ENCODE peak calls at places on chromosomes 7 and 10, in five cellular contexts. U, K, H, L and P are unnamed samples.

GRCh38 chr7:131235489-131236317 is 92.0 kb upstream of the MKLN1 start:
- DNase-seq in H (peak), U (no peak), L (peak), K (peak), P (peak)

GRCh38 chr10:79231908-79232307 is 115.4 kb upstream of the PPIF start:
- DNase-seq in U (no peak), K (no peak), L (no peak), H (no peak), P (no peak)

GRCh38 chr7:157302314-157302711 is 34.5 kb upstream of the DNAJB6 start:
- DNase-seq in H (peak), L (peak), K (peak), U (peak), P (peak)

GRCh38 chr7:142790056-142790455 is 19.3 kb downstream of the PRSS2 start:
- DNase-seq in K (no peak), H (peak), U (no peak), L (no peak), P (no peak)

GRCh38 chr10:49230004-49230403 is 41.8 kb upstream of the TMEM273 start:
- DNase-seq in U (no peak), L (no peak), H (no peak), K (no peak), P (no peak)

GRCh38 chr10:48760983-48761382 is 76.3 kb downstream of the WDFY4 start:
- DNase-seq in L (no peak), U (no peak), H (no peak), K (no peak), P (no peak)

GRCh38 chr7:16484453-16485158 is 19.1 kb upstream of the SOSTDC1 start:
- DNase-seq in L (no peak), H (no peak), U (no peak), K (no peak), P (peak)

GRCh38 chr10:97713351-97713827 is at the start of gene MARVELD1:
- DNase-seq in L (no peak), K (peak), U (peak), H (no peak), P (peak)

GRCh38 chr7:143901360-143901709 is 641 bp downstream of the TCAF1 start:
- DNase-seq in H (no peak), L (no peak), U (no peak), K (no peak), P (no peak)

GRCh38 chr10:78859266-78859665 is 209.5 kb upstream of the ZMIZ1 start:
- DNase-seq in H (no peak), K (no peak), L (no peak), U (no peak), P (no peak)

GRCh38 chr7:138842111-138842510 is 44.1 kb upstream of the ATP6V0A4 start:
- DNase-seq in L (no peak), H (no peak), U (peak), K (no peak), P (no peak)

GRCh38 chr7:107687656-107688055 is 27.0 kb downstream of the SLC26A4 start:
- DNase-seq in L (no peak), U (no peak), K (no peak), H (no peak), P (no peak)

GRCh38 chr10:106435081-106435480 is 729.4 kb downstream of the SORCS1 start:
- DNase-seq in K (no peak), L (no peak), U (no peak), H (no peak), P (no peak)

GRCh38 chr7:75662579-75663301 is 76.0 kb downstream of the HIP1 start:
- DNase-seq in H (peak), L (no peak), K (no peak), U (no peak), P (no peak)

GRCh38 chr7:139771001-139771956 is 6.5 kb downstream of the HIPK2 start:
- DNase-seq in L (no peak), K (peak), H (no peak), U (no peak), P (no peak)

GRCh38 chr7:92872701-92873100 is 36.3 kb upstream of the CDK6 start:
- DNase-seq in K (no peak), H (no peak), L (no peak), U (no peak), P (peak)

GRCh38 chr10:26169466-26169865 is 47.1 kb upstream of the GAD2 start:
- DNase-seq in H (no peak), L (no peak), U (no peak), K (peak), P (no peak)

GRCh38 chr10:86798636-86799035 is 42.2 kb downstream of the BMPR1A start:
- DNase-seq in L (no peak), K (peak), U (no peak), H (peak), P (no peak)

GRCh38 chr10:62083868-62084267 is 182.4 kb downstream of the ARID5B start:
- DNase-seq in L (no peak), H (no peak), K (peak), U (no peak), P (peak)

GRCh38 chr7:94423865-94424264 is 29.2 kb downstream of the COL1A2 start:
- DNase-seq in L (no peak), U (no peak), K (no peak), H (no peak), P (no peak)

GRCh38 chr7:80147543-80148376 is 13.1 kb downstream of the GNAI1 start:
- DNase-seq in L (no peak), K (peak), U (no peak), H (no peak), P (no peak)

GRCh38 chr7:27611043-27611442 is 51.6 kb downstream of the HIBADH start:
- DNase-seq in L (no peak), K (no peak), H (no peak), U (no peak), P (no peak)

GRCh38 chr10:52212062-52212461 is 102.0 kb upstream of the DKK1 start:
- DNase-seq in L (no peak), H (no peak), U (no peak), K (no peak), P (peak)

GRCh38 chr7:77855371-77856083 is 57.0 kb downstream of the PHTF2 start:
- DNase-seq in H (no peak), L (no peak), K (peak), U (no peak), P (no peak)

GRCh38 chr10:103835121-103836045 is 20.0 kb downstream of the SH3PXD2A start:
- DNase-seq in K (no peak), H (no peak), U (no peak), L (no peak), P (no peak)

GRCh38 chr10:131402771-131403723 is 91.5 kb upstream of the TCERG1L start:
- DNase-seq in H (no peak), K (no peak), U (no peak), L (no peak), P (no peak)

GRCh38 chr10:11898372-11899066 is 75.4 kb downstream of the PROSER2 start:
- DNase-seq in U (peak), L (no peak), K (no peak), H (no peak), P (peak)

DNA sequence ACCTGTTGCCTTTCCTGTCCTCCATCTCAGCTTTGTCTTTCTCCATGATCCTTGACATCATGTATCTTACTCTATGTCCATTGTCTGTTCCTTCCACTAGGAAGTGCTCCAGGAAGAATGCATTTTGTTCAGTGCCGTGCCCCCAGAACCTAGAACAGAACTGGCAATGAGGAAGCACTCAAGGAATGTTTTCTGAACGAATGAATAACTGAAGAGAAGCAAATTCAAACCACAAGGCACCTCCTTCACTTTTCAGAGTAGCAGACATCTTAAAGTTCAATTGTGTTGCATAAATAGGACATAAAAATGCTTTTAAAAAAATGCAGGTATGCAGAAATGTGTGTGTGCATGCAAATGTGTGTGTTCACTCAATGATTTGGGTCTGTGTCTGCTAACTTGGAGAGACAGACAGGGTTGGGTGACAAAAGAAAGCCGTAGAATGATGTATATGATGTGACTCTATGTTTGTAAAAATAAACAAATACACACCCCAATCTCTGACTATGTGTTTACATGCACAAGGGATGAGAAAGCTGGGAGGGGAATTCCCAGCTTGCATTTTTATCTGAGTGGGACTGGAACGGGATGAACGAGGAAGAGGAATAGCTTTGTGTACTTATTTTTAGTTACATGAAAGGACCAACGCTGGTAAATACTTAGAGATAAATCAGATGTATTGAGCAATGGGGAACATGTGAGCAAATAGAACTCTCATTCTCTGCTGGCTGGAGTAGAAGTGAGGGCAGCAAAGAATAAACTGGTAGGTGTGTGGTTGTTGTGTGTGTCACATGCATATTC is 237.7 kb downstream of the FANK1 start:
- DNase-seq in K (no peak), L (no peak), U (no peak), H (no peak), P (no peak)
- H3K27ac ChIP-seq in K (no peak), L (no peak), U (no peak), H (no peak), P (no peak)

DNA sequence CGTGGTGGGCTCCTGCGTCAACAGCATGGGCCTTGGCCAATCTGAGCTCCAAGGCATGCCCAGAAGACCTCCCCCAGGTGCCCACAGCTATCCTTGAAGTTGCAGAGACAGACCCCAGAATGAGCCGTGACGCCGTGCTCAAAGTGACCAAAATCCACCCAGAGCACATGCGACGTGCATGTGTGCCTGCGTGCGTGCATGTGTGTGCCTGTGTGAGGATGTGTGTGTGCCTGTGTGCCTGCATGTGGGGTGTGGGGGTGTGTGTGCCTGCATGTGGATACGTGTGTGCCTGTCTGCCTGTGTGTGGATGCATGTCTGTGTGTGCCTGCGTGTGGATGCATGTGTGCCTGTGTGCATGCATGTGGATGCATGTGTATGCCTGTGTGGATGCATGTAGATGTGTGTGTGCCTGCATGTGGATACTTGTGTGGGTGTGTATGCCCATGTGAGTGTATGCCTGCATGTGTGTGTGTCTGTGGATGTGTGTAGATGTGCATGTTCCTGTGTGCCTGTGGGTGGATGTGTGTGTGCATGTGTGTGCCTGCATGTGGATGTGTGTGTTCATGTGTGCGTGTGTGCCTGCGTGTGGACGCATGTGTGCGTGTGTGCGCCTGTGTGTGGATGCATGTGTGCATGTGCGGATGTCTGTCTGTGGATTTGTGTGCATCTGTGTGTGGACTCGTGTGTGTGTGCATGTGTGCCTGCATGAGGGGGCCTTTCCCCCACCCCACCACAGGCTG is 42.6 kb downstream of the PWWP2B start:
- DNase-seq in H (no peak), U (no peak), K (no peak), L (no peak), P (no peak)
- H3K27ac ChIP-seq in H (no peak), U (no peak), K (no peak), L (no peak), P (no peak)

GRCh38 chr7:150388306-150388705 is 9.2 kb downstream of the ZNF775 start:
- DNase-seq in U (no peak), K (no peak), H (no peak), L (no peak), P (no peak)

GRCh38 chr7:150390206-150390605 is 11.1 kb downstream of the ZNF775 start:
- DNase-seq in H (no peak), K (no peak), L (no peak), U (no peak), P (no peak)

GRCh38 chr7:150385240-150385830 is 6.2 kb downstream of the ZNF775 start:
- DNase-seq in K (no peak), H (no peak), L (no peak), U (no peak), P (no peak)

GRCh38 chr7:150389532-150389816 is 10.3 kb downstream of the ZNF775 start:
- DNase-seq in L (no peak), U (no peak), K (no peak), H (no peak), P (no peak)

GRCh38 chr7:150388709-150389531 is 9.8 kb downstream of the ZNF775 start:
- DNase-seq in U (peak), L (no peak), H (no peak), K (no peak), P (peak)
- H3K27ac ChIP-seq in U (no peak), L (no peak), H (no peak), K (no peak), P (peak)

DNA sequence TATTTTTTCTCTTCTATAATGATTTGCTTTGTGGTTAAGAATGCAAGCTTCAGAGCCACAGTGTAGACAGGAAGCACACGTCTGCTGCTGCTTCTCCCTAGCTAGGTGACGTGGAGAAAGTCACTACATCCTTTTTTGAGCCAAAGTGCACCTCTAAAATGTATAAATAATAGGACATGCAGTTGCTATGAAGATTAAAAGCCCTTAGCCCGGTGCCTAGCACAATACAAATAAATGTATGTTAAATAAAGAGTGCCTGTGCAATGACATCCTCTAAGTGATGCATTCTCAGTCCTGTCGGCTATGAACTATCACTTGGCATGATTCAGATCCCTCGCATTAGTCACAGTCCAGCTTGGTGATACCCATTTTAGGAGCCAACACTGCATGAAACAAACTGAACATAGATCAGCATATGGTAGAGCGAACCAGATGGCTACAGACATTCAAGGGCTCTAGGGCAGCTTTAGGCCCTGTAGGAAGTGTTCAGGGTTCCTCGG is 4.8 kb upstream of the TRDMT1 start:
- DNase-seq in K (no peak), H (peak), L (peak), U (no peak), P (peak)
- H3K27ac ChIP-seq in K (no peak), H (peak), L (peak), U (no peak), P (peak)

GRCh38 chr10:24887855-24888231 is 64.6 kb downstream of the PRTFDC1 start:
- DNase-seq in U (no peak), L (no peak), K (no peak), H (no peak), P (no peak)
- H3K27ac ChIP-seq in U (no peak), L (peak), K (no peak), H (no peak), P (no peak)

DNA sequence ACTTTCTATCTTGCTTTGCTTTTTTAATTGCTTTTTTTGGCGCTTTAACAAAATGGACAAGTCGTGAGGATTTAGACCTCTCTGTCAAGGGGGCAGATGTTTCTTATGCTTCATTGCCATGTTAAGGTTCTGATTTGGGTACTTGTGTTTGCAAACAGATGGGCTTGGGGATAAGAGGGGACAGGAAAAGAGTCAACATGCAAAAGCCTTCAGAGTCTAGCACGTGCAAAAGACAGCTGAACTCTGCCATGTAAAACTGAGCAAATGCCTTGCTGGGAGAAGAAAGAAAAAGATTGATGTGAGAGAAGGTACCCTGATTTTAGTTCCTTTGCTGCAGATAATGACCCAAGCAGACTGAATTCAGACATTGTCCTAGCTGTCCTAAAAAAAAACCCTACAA is 173.1 kb downstream of the KIAA1217 start:
- DNase-seq in K (no peak), L (no peak), U (no peak), H (no peak), P (no peak)
- H3K27ac ChIP-seq in K (peak), L (no peak), U (no peak), H (no peak), P (no peak)

GRCh38 chr10:28302012-28302667 is 724 bp downstream of the MPP7 start:
- DNase-seq in U (no peak), K (peak), H (no peak), L (no peak), P (no peak)
- H3K27ac ChIP-seq in U (no peak), K (no peak), H (peak), L (peak), P (no peak)

GRCh38 chr10:113753020-113753692 is 1.7 kb downstream of the PLEKHS1 start:
- DNase-seq in U (no peak), L (no peak), K (peak), H (no peak), P (peak)

GRCh38 chr10:113756940-113757543 is 5.6 kb downstream of the PLEKHS1 start:
- DNase-seq in L (no peak), U (no peak), K (no peak), H (no peak), P (no peak)

GRCh38 chr10:113752553-113752952 is 1.1 kb downstream of the PLEKHS1 start:
- DNase-seq in U (no peak), L (no peak), H (no peak), K (no peak), P (peak)

GRCh38 chr10:113754125-113754524 is 2.6 kb downstream of the PLEKHS1 start:
- DNase-seq in U (no peak), H (no peak), K (no peak), L (no peak), P (no peak)

DNA sequence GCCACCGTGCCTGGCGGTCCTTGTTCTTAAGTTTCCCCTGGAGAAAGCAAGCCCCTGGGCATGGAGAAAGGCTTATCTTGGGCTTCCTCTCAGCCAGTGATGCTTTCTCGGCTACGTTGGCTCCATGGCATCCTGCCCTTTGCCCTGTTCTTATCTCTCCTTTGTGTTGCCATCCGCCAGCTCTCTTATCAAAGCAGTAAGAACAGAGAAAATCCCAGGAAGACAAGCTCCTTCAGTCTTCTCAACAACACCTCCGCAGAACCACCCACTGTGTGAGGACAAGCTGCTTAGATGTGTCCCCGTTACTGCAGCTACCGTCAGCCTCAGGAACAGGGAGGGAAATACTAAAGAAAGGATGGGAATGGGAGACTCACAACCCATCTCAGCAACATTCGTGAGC is 3.3 kb downstream of the PLEKHS1 start:
- DNase-seq in U (no peak), H (no peak), L (no peak), K (no peak), P (no peak)
- H3K27ac ChIP-seq in U (no peak), H (no peak), L (no peak), K (no peak), P (no peak)